ENCODE peak calls at places on chromosomes 16 and 17, in ten cellular contexts. One of them, this sample, is unnamed. For H3K9me3, the result is how much of the 10 kb centered on the place peaks cover.

GRCh38 chr16:11253995-11254912 is 1.8 kb downstream of the SOCS1 start:
- DNase-seq in PC-3: no peak
- DNase-seq in endodermal cell: peak
- DNase-seq in IMR-90: peak
- DNase-seq in right atrium auricular region: no peak
- DNase-seq in MM.1S: no peak
- DNase-seq in hepatocyte: no peak
- DNase-seq in H9: no peak
- DNase-seq in HCT116: no peak
- DNase-seq in CD4-positive, CD25-positive, alpha-beta regulatory T cell: no peak
- DNase-seq in this sample: peak

GRCh38 chr16:23615805-23616204 is 19.7 kb upstream of the NDUFAB1 start:
- DNase-seq in hepatocyte: no peak
- DNase-seq in MM.1S: no peak
- DNase-seq in HCT116: no peak
- DNase-seq in PC-3: peak
- DNase-seq in right atrium auricular region: no peak
- DNase-seq in CD4-positive, CD25-positive, alpha-beta regulatory T cell: no peak
- DNase-seq in H9: no peak
- DNase-seq in endodermal cell: no peak
- DNase-seq in IMR-90: no peak
- DNase-seq in this sample: no peak

GRCh38 chr16:4293822-4294457 is 21.1 kb upstream of the TFAP4 start:
- DNase-seq in H9: peak
- DNase-seq in right atrium auricular region: peak
- DNase-seq in IMR-90: peak
- DNase-seq in PC-3: peak
- DNase-seq in endodermal cell: peak
- DNase-seq in hepatocyte: peak
- DNase-seq in CD4-positive, CD25-positive, alpha-beta regulatory T cell: no peak
- DNase-seq in HCT116: no peak
- DNase-seq in MM.1S: no peak
- DNase-seq in this sample: no peak

GRCh38 chr17:10019941-10020403 is 114.9 kb upstream of the RCVRN start:
- DNase-seq in PC-3: no peak
- DNase-seq in right atrium auricular region: no peak
- DNase-seq in hepatocyte: no peak
- DNase-seq in MM.1S: no peak
- DNase-seq in H9: no peak
- DNase-seq in IMR-90: no peak
- DNase-seq in endodermal cell: no peak
- DNase-seq in HCT116: no peak
- DNase-seq in CD4-positive, CD25-positive, alpha-beta regulatory T cell: no peak
- DNase-seq in this sample: no peak

GRCh38 chr16:79150128-79150527 is 450.4 kb downstream of the MAF start:
- DNase-seq in CD4-positive, CD25-positive, alpha-beta regulatory T cell: no peak
- DNase-seq in hepatocyte: peak
- DNase-seq in H9: no peak
- DNase-seq in HCT116: no peak
- DNase-seq in MM.1S: no peak
- DNase-seq in right atrium auricular region: no peak
- DNase-seq in IMR-90: no peak
- DNase-seq in endodermal cell: no peak
- DNase-seq in PC-3: no peak
- DNase-seq in this sample: no peak

GRCh38 chr17:41802961-41803682 is 8.6 kb downstream of the P3H4 start:
- DNase-seq in H9: no peak
- DNase-seq in right atrium auricular region: no peak
- DNase-seq in PC-3: no peak
- DNase-seq in HCT116: no peak
- DNase-seq in hepatocyte: peak
- DNase-seq in MM.1S: no peak
- DNase-seq in endodermal cell: no peak
- DNase-seq in CD4-positive, CD25-positive, alpha-beta regulatory T cell: no peak
- DNase-seq in IMR-90: no peak
- DNase-seq in this sample: no peak

GRCh38 chr17:37490022-37490587 is 414 bp downstream of the DUSP14 start:
- DNase-seq in MM.1S: peak
- DNase-seq in HCT116: no peak
- DNase-seq in IMR-90: peak
- DNase-seq in PC-3: peak
- DNase-seq in H9: peak
- DNase-seq in hepatocyte: peak
- DNase-seq in right atrium auricular region: no peak
- DNase-seq in CD4-positive, CD25-positive, alpha-beta regulatory T cell: peak
- DNase-seq in endodermal cell: peak
- DNase-seq in this sample: peak

GRCh38 chr17:69551212-69552010 is 136.9 kb downstream of the MAP2K6 start:
- DNase-seq in hepatocyte: no peak
- DNase-seq in PC-3: peak
- DNase-seq in MM.1S: no peak
- DNase-seq in right atrium auricular region: no peak
- DNase-seq in H9: no peak
- DNase-seq in HCT116: no peak
- DNase-seq in CD4-positive, CD25-positive, alpha-beta regulatory T cell: no peak
- DNase-seq in IMR-90: peak
- DNase-seq in endodermal cell: no peak
- DNase-seq in this sample: no peak

GRCh38 chr17:18278867-18279266 is 18.4 kb downstream of the MIEF2 start:
- DNase-seq in IMR-90: peak
- DNase-seq in H9: no peak
- DNase-seq in hepatocyte: no peak
- DNase-seq in MM.1S: no peak
- DNase-seq in right atrium auricular region: no peak
- DNase-seq in CD4-positive, CD25-positive, alpha-beta regulatory T cell: no peak
- DNase-seq in HCT116: no peak
- DNase-seq in PC-3: no peak
- DNase-seq in endodermal cell: no peak
- DNase-seq in this sample: no peak

GRCh38 chr17:6779411-6779810 is 3.4 kb downstream of the FBXO39 start:
- DNase-seq in H9: no peak
- DNase-seq in endodermal cell: no peak
- DNase-seq in MM.1S: no peak
- DNase-seq in CD4-positive, CD25-positive, alpha-beta regulatory T cell: no peak
- DNase-seq in HCT116: no peak
- DNase-seq in right atrium auricular region: no peak
- DNase-seq in IMR-90: no peak
- DNase-seq in PC-3: no peak
- DNase-seq in hepatocyte: no peak
- DNase-seq in this sample: no peak

GRCh38 chr16:919658-920631 is 50.8 kb downstream of the LMF1 start:
- DNase-seq in right atrium auricular region: peak
- DNase-seq in hepatocyte: peak
- DNase-seq in IMR-90: peak
- DNase-seq in endodermal cell: no peak
- DNase-seq in PC-3: no peak
- DNase-seq in MM.1S: no peak
- DNase-seq in CD4-positive, CD25-positive, alpha-beta regulatory T cell: no peak
- DNase-seq in HCT116: no peak
- DNase-seq in H9: no peak
- DNase-seq in this sample: no peak

GRCh38 chr17:38735161-38735997 is 5.2 kb downstream of the CISD3 start:
- DNase-seq in H9: peak
- DNase-seq in PC-3: peak
- DNase-seq in MM.1S: peak
- DNase-seq in CD4-positive, CD25-positive, alpha-beta regulatory T cell: peak
- DNase-seq in HCT116: no peak
- DNase-seq in hepatocyte: peak
- DNase-seq in IMR-90: no peak
- DNase-seq in endodermal cell: peak
- DNase-seq in right atrium auricular region: no peak
- DNase-seq in this sample: peak

GRCh38 chr16:68356249-68356918 is 45.6 kb downstream of the PRMT7 start:
- DNase-seq in H9: no peak
- DNase-seq in CD4-positive, CD25-positive, alpha-beta regulatory T cell: peak
- DNase-seq in right atrium auricular region: no peak
- DNase-seq in hepatocyte: no peak
- DNase-seq in HCT116: no peak
- DNase-seq in PC-3: no peak
- DNase-seq in endodermal cell: no peak
- DNase-seq in IMR-90: no peak
- DNase-seq in MM.1S: peak
- DNase-seq in this sample: peak

GRCh38 chr16:19804538-19805323 is 79.9 kb downstream of the GPRC5B start:
- DNase-seq in IMR-90: no peak
- DNase-seq in hepatocyte: no peak
- DNase-seq in CD4-positive, CD25-positive, alpha-beta regulatory T cell: no peak
- DNase-seq in PC-3: peak
- DNase-seq in endodermal cell: peak
- DNase-seq in HCT116: no peak
- DNase-seq in right atrium auricular region: peak
- DNase-seq in MM.1S: no peak
- DNase-seq in H9: peak
- DNase-seq in this sample: peak

GRCh38 chr17:4837471-4838305 is 4.5 kb downstream of the MINK1 start:
- DNase-seq in IMR-90: no peak
- DNase-seq in MM.1S: no peak
- DNase-seq in PC-3: no peak
- DNase-seq in right atrium auricular region: no peak
- DNase-seq in hepatocyte: no peak
- DNase-seq in HCT116: no peak
- DNase-seq in CD4-positive, CD25-positive, alpha-beta regulatory T cell: no peak
- DNase-seq in H9: no peak
- DNase-seq in endodermal cell: no peak
- DNase-seq in this sample: no peak

GRCh38 chr17:4838306-4838785 is 5.2 kb downstream of the MINK1 start:
- DNase-seq in endodermal cell: no peak
- DNase-seq in PC-3: no peak
- DNase-seq in right atrium auricular region: no peak
- DNase-seq in MM.1S: no peak
- DNase-seq in H9: no peak
- DNase-seq in hepatocyte: no peak
- DNase-seq in IMR-90: no peak
- DNase-seq in HCT116: no peak
- DNase-seq in CD4-positive, CD25-positive, alpha-beta regulatory T cell: no peak
- DNase-seq in this sample: no peak

GRCh38 chr17:4833941-4834501 is 881 bp downstream of the MINK1 start:
- DNase-seq in IMR-90: peak
- DNase-seq in PC-3: peak
- DNase-seq in HCT116: no peak
- DNase-seq in hepatocyte: peak
- DNase-seq in MM.1S: no peak
- DNase-seq in H9: no peak
- DNase-seq in endodermal cell: peak
- DNase-seq in right atrium auricular region: peak
- DNase-seq in CD4-positive, CD25-positive, alpha-beta regulatory T cell: no peak
- DNase-seq in this sample: peak

GRCh38 chr17:4834621-4835020 is 1.5 kb downstream of the MINK1 start:
- DNase-seq in right atrium auricular region: no peak
- DNase-seq in CD4-positive, CD25-positive, alpha-beta regulatory T cell: no peak
- DNase-seq in hepatocyte: no peak
- DNase-seq in PC-3: peak
- DNase-seq in IMR-90: no peak
- DNase-seq in MM.1S: no peak
- DNase-seq in HCT116: no peak
- DNase-seq in H9: no peak
- DNase-seq in endodermal cell: no peak
- DNase-seq in this sample: peak

GRCh38 chr17:4836221-4836620 is 3.1 kb downstream of the MINK1 start:
- DNase-seq in IMR-90: no peak
- DNase-seq in H9: no peak
- DNase-seq in HCT116: no peak
- DNase-seq in MM.1S: no peak
- DNase-seq in right atrium auricular region: no peak
- DNase-seq in PC-3: no peak
- DNase-seq in hepatocyte: no peak
- DNase-seq in endodermal cell: no peak
- DNase-seq in CD4-positive, CD25-positive, alpha-beta regulatory T cell: no peak
- DNase-seq in this sample: no peak
- H3K27ac ChIP-seq in IMR-90: no peak
- H3K27ac ChIP-seq in H9: no peak
- H3K27ac ChIP-seq in HCT116: no peak
- H3K27ac ChIP-seq in MM.1S: no peak
- H3K27ac ChIP-seq in right atrium auricular region: no peak
- H3K27ac ChIP-seq in PC-3: no peak
- H3K27ac ChIP-seq in hepatocyte: no peak
- H3K27ac ChIP-seq in endodermal cell: no peak
- H3K27ac ChIP-seq in CD4-positive, CD25-positive, alpha-beta regulatory T cell: peak
- H3K27ac ChIP-seq in this sample: no peak

DNA sequence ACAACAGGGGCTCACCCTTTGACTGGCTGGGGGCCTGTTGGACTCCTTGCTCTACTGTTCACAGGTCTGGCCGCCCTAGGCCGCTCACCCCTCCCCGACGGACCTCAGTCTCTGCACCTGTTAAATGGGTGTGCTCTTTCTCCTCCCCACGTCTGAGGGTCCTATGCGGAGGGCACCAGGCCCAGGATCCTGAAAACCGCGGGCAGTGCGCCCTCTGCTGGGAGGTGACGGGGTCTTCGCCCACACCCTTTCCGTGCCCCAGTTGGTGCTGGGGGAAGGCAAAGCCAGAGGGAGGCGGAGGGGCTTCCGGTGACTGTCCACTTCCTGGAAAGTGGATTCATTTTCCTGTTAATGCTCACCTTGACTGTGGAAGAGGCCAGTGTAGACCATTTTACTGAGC is 1010.9 kb downstream of the KCNJ18 start:
- DNase-seq in hepatocyte: no peak
- DNase-seq in HCT116: no peak
- DNase-seq in IMR-90: no peak
- DNase-seq in PC-3: no peak
- DNase-seq in right atrium auricular region: no peak
- DNase-seq in CD4-positive, CD25-positive, alpha-beta regulatory T cell: no peak
- DNase-seq in H9: no peak
- DNase-seq in endodermal cell: no peak
- DNase-seq in MM.1S: no peak
- DNase-seq in this sample: no peak
- H3K9me3 ChIP-seq in hepatocyte: under half
- H3K9me3 ChIP-seq in HCT116: under half
- H3K9me3 ChIP-seq in IMR-90: under half
- H3K9me3 ChIP-seq in PC-3: under half
- H3K9me3 ChIP-seq in right atrium auricular region: under half
- H3K9me3 ChIP-seq in CD4-positive, CD25-positive, alpha-beta regulatory T cell: under half
- H3K9me3 ChIP-seq in H9: half or more
- H3K9me3 ChIP-seq in endodermal cell: half or more
- H3K9me3 ChIP-seq in MM.1S: under half
- H3K9me3 ChIP-seq in this sample: under half

GRCh38 chr17:66309793-66310192 is 7.4 kb downstream of the PRKCA start:
- DNase-seq in PC-3: no peak
- DNase-seq in H9: no peak
- DNase-seq in hepatocyte: no peak
- DNase-seq in MM.1S: no peak
- DNase-seq in endodermal cell: no peak
- DNase-seq in right atrium auricular region: no peak
- DNase-seq in IMR-90: no peak
- DNase-seq in CD4-positive, CD25-positive, alpha-beta regulatory T cell: no peak
- DNase-seq in HCT116: no peak
- DNase-seq in this sample: no peak
- H3K27ac ChIP-seq in PC-3: no peak
- H3K27ac ChIP-seq in H9: no peak
- H3K27ac ChIP-seq in hepatocyte: no peak
- H3K27ac ChIP-seq in MM.1S: no peak
- H3K27ac ChIP-seq in endodermal cell: no peak
- H3K27ac ChIP-seq in right atrium auricular region: no peak
- H3K27ac ChIP-seq in IMR-90: peak
- H3K27ac ChIP-seq in CD4-positive, CD25-positive, alpha-beta regulatory T cell: no peak
- H3K27ac ChIP-seq in HCT116: no peak
- H3K27ac ChIP-seq in this sample: no peak

DNA sequence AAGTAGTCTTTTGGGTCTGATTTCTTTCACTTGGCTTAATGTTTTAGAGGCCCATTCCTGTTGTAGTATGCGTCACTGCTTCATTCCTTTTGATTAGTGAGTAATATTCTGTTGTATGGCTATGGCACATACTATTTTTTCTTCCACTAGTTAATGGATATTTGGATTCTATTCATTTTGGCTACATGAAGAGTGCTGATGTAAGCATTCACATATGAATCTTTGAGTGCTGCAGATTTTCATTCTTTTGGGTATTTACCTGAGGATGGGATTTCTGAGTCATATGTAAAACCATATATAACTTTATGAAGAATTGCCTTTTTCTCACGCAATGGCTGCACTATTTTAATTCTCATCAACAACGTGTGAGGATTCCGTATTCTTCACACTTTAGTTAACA is 113.6 kb downstream of the AHSP start:
- DNase-seq in hepatocyte: no peak
- DNase-seq in PC-3: no peak
- DNase-seq in right atrium auricular region: no peak
- DNase-seq in H9: no peak
- DNase-seq in HCT116: no peak
- DNase-seq in endodermal cell: no peak
- DNase-seq in MM.1S: no peak
- DNase-seq in IMR-90: no peak
- DNase-seq in CD4-positive, CD25-positive, alpha-beta regulatory T cell: no peak
- DNase-seq in this sample: no peak
- H3K9me3 ChIP-seq in hepatocyte: under half
- H3K9me3 ChIP-seq in PC-3: under half
- H3K9me3 ChIP-seq in right atrium auricular region: under half
- H3K9me3 ChIP-seq in H9: half or more
- H3K9me3 ChIP-seq in HCT116: under half
- H3K9me3 ChIP-seq in endodermal cell: under half
- H3K9me3 ChIP-seq in MM.1S: under half
- H3K9me3 ChIP-seq in IMR-90: under half
- H3K9me3 ChIP-seq in CD4-positive, CD25-positive, alpha-beta regulatory T cell: under half
- H3K9me3 ChIP-seq in this sample: under half

This sample was measured in OCI-LY7.